ENCODE peak calls at places on chromosomes 5 and 9, in five cellular contexts. One of them, this sample, is unnamed.

GRCh38 chr5:92147792-92148191 is 764.7 kb upstream of the ARRDC3 start:
- DNase-seq in NCI-H2171: no peak
- DNase-seq in WERI-Rb-1: no peak
- DNase-seq in smooth muscle cell of the brain vasculature: no peak
- DNase-seq in T-helper 17 cell: no peak
- DNase-seq in this sample: no peak

GRCh38 chr5:97095318-97095732 is 47.1 kb downstream of the LIX1 start:
- DNase-seq in NCI-H2171: no peak
- DNase-seq in WERI-Rb-1: no peak
- DNase-seq in smooth muscle cell of the brain vasculature: no peak
- DNase-seq in T-helper 17 cell: no peak
- DNase-seq in this sample: no peak

GRCh38 chr9:35044071-35044470 is 28.4 kb downstream of the VCP start:
- DNase-seq in NCI-H2171: no peak
- DNase-seq in WERI-Rb-1: no peak
- DNase-seq in smooth muscle cell of the brain vasculature: no peak
- DNase-seq in T-helper 17 cell: no peak
- DNase-seq in this sample: no peak

GRCh38 chr9:82184524-82184923 is 196.0 kb downstream of the SPATA31D1 start:
- DNase-seq in NCI-H2171: no peak
- DNase-seq in WERI-Rb-1: no peak
- DNase-seq in smooth muscle cell of the brain vasculature: no peak
- DNase-seq in T-helper 17 cell: no peak
- DNase-seq in this sample: no peak

GRCh38 chr5:76942581-76942980 is 10.3 kb upstream of the CRHBP start:
- DNase-seq in NCI-H2171: peak
- DNase-seq in WERI-Rb-1: no peak
- DNase-seq in smooth muscle cell of the brain vasculature: no peak
- DNase-seq in T-helper 17 cell: no peak
- DNase-seq in this sample: no peak

GRCh38 chr5:2184024-2184362 is 301.3 kb upstream of the IRX4 start:
- DNase-seq in NCI-H2171: no peak
- DNase-seq in WERI-Rb-1: no peak
- DNase-seq in smooth muscle cell of the brain vasculature: no peak
- DNase-seq in T-helper 17 cell: no peak
- DNase-seq in this sample: no peak

GRCh38 chr5:116614603-116614920 is 39.9 kb upstream of the SEMA6A start:
- DNase-seq in NCI-H2171: no peak
- DNase-seq in WERI-Rb-1: no peak
- DNase-seq in smooth muscle cell of the brain vasculature: no peak
- DNase-seq in T-helper 17 cell: no peak
- DNase-seq in this sample: no peak

GRCh38 chr9:133273819-133274218 is 1.2 kb downstream of the ABO start:
- DNase-seq in NCI-H2171: no peak
- DNase-seq in WERI-Rb-1: no peak
- DNase-seq in smooth muscle cell of the brain vasculature: no peak
- DNase-seq in T-helper 17 cell: no peak
- DNase-seq in this sample: no peak

GRCh38 chr9:99399476-99399875 is 177.4 kb downstream of the SEC61B start:
- DNase-seq in NCI-H2171: no peak
- DNase-seq in WERI-Rb-1: no peak
- DNase-seq in smooth muscle cell of the brain vasculature: no peak
- DNase-seq in T-helper 17 cell: no peak
- DNase-seq in this sample: no peak

GRCh38 chr9:111621895-111622480 is 9.1 kb upstream of the DNAJC25 start:
- DNase-seq in NCI-H2171: no peak
- DNase-seq in WERI-Rb-1: peak
- DNase-seq in smooth muscle cell of the brain vasculature: no peak
- DNase-seq in T-helper 17 cell: no peak
- DNase-seq in this sample: no peak

GRCh38 chr9:33024126-33024965 is 727 bp upstream of the DNAJA1 start:
- DNase-seq in NCI-H2171: no peak
- DNase-seq in WERI-Rb-1: no peak
- DNase-seq in smooth muscle cell of the brain vasculature: peak
- DNase-seq in T-helper 17 cell: no peak
- DNase-seq in this sample: no peak

GRCh38 chr9:37999501-38000189 is 69.4 kb downstream of the SHB start:
- DNase-seq in NCI-H2171: no peak
- DNase-seq in WERI-Rb-1: no peak
- DNase-seq in smooth muscle cell of the brain vasculature: no peak
- DNase-seq in T-helper 17 cell: no peak
- DNase-seq in this sample: no peak

GRCh38 chr5:14706615-14707021 is 42.1 kb downstream of the OTULIN start:
- DNase-seq in NCI-H2171: no peak
- DNase-seq in WERI-Rb-1: no peak
- DNase-seq in smooth muscle cell of the brain vasculature: no peak
- DNase-seq in T-helper 17 cell: no peak
- DNase-seq in this sample: peak

GRCh38 chr5:43422143-43422542 is 10.0 kb upstream of the CCL28 start:
- DNase-seq in NCI-H2171: no peak
- DNase-seq in WERI-Rb-1: no peak
- DNase-seq in smooth muscle cell of the brain vasculature: no peak
- DNase-seq in T-helper 17 cell: no peak
- DNase-seq in this sample: peak

GRCh38 chr9:87381746-87382145 is 115.9 kb upstream of the DAPK1 start:
- DNase-seq in NCI-H2171: no peak
- DNase-seq in WERI-Rb-1: no peak
- DNase-seq in smooth muscle cell of the brain vasculature: no peak
- DNase-seq in T-helper 17 cell: no peak
- DNase-seq in this sample: no peak

GRCh38 chr9:107147134-107147533 is 135.9 kb upstream of the RAD23B start:
- DNase-seq in NCI-H2171: no peak
- DNase-seq in WERI-Rb-1: no peak
- DNase-seq in smooth muscle cell of the brain vasculature: no peak
- DNase-seq in T-helper 17 cell: no peak
- DNase-seq in this sample: no peak

GRCh38 chr5:98796197-98796972 is 22.9 kb downstream of the RGMB start:
- DNase-seq in NCI-H2171: no peak
- DNase-seq in WERI-Rb-1: peak
- DNase-seq in smooth muscle cell of the brain vasculature: no peak
- DNase-seq in T-helper 17 cell: no peak
- DNase-seq in this sample: no peak

GRCh38 chr5:24642022-24642421 is 2.8 kb downstream of the CDH10 start:
- DNase-seq in NCI-H2171: no peak
- DNase-seq in WERI-Rb-1: peak
- DNase-seq in smooth muscle cell of the brain vasculature: no peak
- DNase-seq in T-helper 17 cell: no peak
- DNase-seq in this sample: no peak

GRCh38 chr5:14884062-14884612 is 12.6 kb upstream of the ANKH start:
- DNase-seq in NCI-H2171: no peak
- DNase-seq in WERI-Rb-1: no peak
- DNase-seq in smooth muscle cell of the brain vasculature: no peak
- DNase-seq in T-helper 17 cell: no peak
- DNase-seq in this sample: no peak

GRCh38 chr9:69317081-69317480 is 7.9 kb upstream of the ENTREP1 start:
- DNase-seq in NCI-H2171: no peak
- DNase-seq in WERI-Rb-1: no peak
- DNase-seq in smooth muscle cell of the brain vasculature: no peak
- DNase-seq in T-helper 17 cell: no peak
- DNase-seq in this sample: no peak

GRCh38 chr5:92267830-92268229 is 884.7 kb upstream of the ARRDC3 start:
- DNase-seq in NCI-H2171: no peak
- DNase-seq in WERI-Rb-1: no peak
- DNase-seq in smooth muscle cell of the brain vasculature: no peak
- DNase-seq in T-helper 17 cell: no peak
- DNase-seq in this sample: no peak

GRCh38 chr9:114733814-114734213 is 51.8 kb upstream of the TEX48 start:
- DNase-seq in NCI-H2171: no peak
- DNase-seq in WERI-Rb-1: no peak
- DNase-seq in smooth muscle cell of the brain vasculature: no peak
- DNase-seq in T-helper 17 cell: no peak
- DNase-seq in this sample: no peak

GRCh38 chr5:124628251-124628650 is 118.2 kb downstream of the ZNF608 start:
- DNase-seq in NCI-H2171: no peak
- DNase-seq in WERI-Rb-1: no peak
- DNase-seq in smooth muscle cell of the brain vasculature: no peak
- DNase-seq in T-helper 17 cell: no peak
- DNase-seq in this sample: no peak

GRCh38 chr5:79025054-79025465 is 40.0 kb upstream of the ARSB start:
- DNase-seq in NCI-H2171: peak
- DNase-seq in WERI-Rb-1: peak
- DNase-seq in smooth muscle cell of the brain vasculature: peak
- DNase-seq in T-helper 17 cell: peak
- DNase-seq in this sample: peak

GRCh38 chr9:82488702-82489578 is 500.4 kb downstream of the SPATA31D1 start:
- DNase-seq in NCI-H2171: no peak
- DNase-seq in WERI-Rb-1: no peak
- DNase-seq in smooth muscle cell of the brain vasculature: peak
- DNase-seq in T-helper 17 cell: no peak
- DNase-seq in this sample: no peak

GRCh38 chr9:70477907-70478480 is 63.5 kb upstream of the KLF9 start:
- DNase-seq in NCI-H2171: no peak
- DNase-seq in WERI-Rb-1: no peak
- DNase-seq in smooth muscle cell of the brain vasculature: no peak
- DNase-seq in T-helper 17 cell: no peak
- DNase-seq in this sample: no peak

GRCh38 chr5:177575488-177575887 is 16.5 kb upstream of the TMED9 start:
- DNase-seq in NCI-H2171: no peak
- DNase-seq in WERI-Rb-1: no peak
- DNase-seq in smooth muscle cell of the brain vasculature: no peak
- DNase-seq in T-helper 17 cell: no peak
- DNase-seq in this sample: no peak

GRCh38 chr5:14668247-14668646 is 3.7 kb downstream of the OTULIN start:
- DNase-seq in NCI-H2171: no peak
- DNase-seq in WERI-Rb-1: no peak
- DNase-seq in smooth muscle cell of the brain vasculature: no peak
- DNase-seq in T-helper 17 cell: no peak
- DNase-seq in this sample: no peak

GRCh38 chr5:80082731-80083114 is 47.6 kb downstream of the THBS4 start:
- DNase-seq in NCI-H2171: peak
- DNase-seq in WERI-Rb-1: peak
- DNase-seq in smooth muscle cell of the brain vasculature: no peak
- DNase-seq in T-helper 17 cell: peak
- DNase-seq in this sample: peak

GRCh38 chr9:120650352-120650751 is 63.9 kb downstream of the MEGF9 start:
- DNase-seq in NCI-H2171: no peak
- DNase-seq in WERI-Rb-1: no peak
- DNase-seq in smooth muscle cell of the brain vasculature: no peak
- DNase-seq in T-helper 17 cell: no peak
- DNase-seq in this sample: no peak

GRCh38 chr5:59607126-59607807 is 286.3 kb downstream of the PDE4D start:
- DNase-seq in NCI-H2171: no peak
- DNase-seq in WERI-Rb-1: no peak
- DNase-seq in smooth muscle cell of the brain vasculature: no peak
- DNase-seq in T-helper 17 cell: no peak
- DNase-seq in this sample: no peak

GRCh38 chr9:27125030-27125429 is 16.0 kb downstream of the TEK start:
- DNase-seq in NCI-H2171: no peak
- DNase-seq in WERI-Rb-1: no peak
- DNase-seq in smooth muscle cell of the brain vasculature: no peak
- DNase-seq in T-helper 17 cell: no peak
- DNase-seq in this sample: peak

GRCh38 chr9:134585746-134586706 is 55.6 kb upstream of the COL5A1 start:
- DNase-seq in NCI-H2171: peak
- DNase-seq in WERI-Rb-1: peak
- DNase-seq in smooth muscle cell of the brain vasculature: no peak
- DNase-seq in T-helper 17 cell: no peak
- DNase-seq in this sample: no peak

GRCh38 chr5:107699425-107699824 is 28.7 kb upstream of the EFNA5 start:
- DNase-seq in NCI-H2171: no peak
- DNase-seq in WERI-Rb-1: no peak
- DNase-seq in smooth muscle cell of the brain vasculature: no peak
- DNase-seq in T-helper 17 cell: no peak
- DNase-seq in this sample: no peak

GRCh38 chr9:100601216-100601615 is 23.3 kb downstream of the CAVIN4 start:
- DNase-seq in NCI-H2171: peak
- DNase-seq in WERI-Rb-1: peak
- DNase-seq in smooth muscle cell of the brain vasculature: no peak
- DNase-seq in T-helper 17 cell: no peak
- DNase-seq in this sample: no peak

GRCh38 chr5:311963-312362 is 9.6 kb upstream of the AHRR start:
- DNase-seq in NCI-H2171: no peak
- DNase-seq in WERI-Rb-1: no peak
- DNase-seq in smooth muscle cell of the brain vasculature: no peak
- DNase-seq in T-helper 17 cell: no peak
- DNase-seq in this sample: no peak

GRCh38 chr9:89878003-89878411 is 273.2 kb downstream of the GADD45G start:
- DNase-seq in NCI-H2171: no peak
- DNase-seq in WERI-Rb-1: no peak
- DNase-seq in smooth muscle cell of the brain vasculature: no peak
- DNase-seq in T-helper 17 cell: no peak
- DNase-seq in this sample: no peak

GRCh38 chr5:147055850-147056523 is 177.4 kb upstream of the PPP2R2B start:
- DNase-seq in NCI-H2171: no peak
- DNase-seq in WERI-Rb-1: peak
- DNase-seq in smooth muscle cell of the brain vasculature: no peak
- DNase-seq in T-helper 17 cell: no peak
- DNase-seq in this sample: no peak

GRCh38 chr5:122846051-122846567 is 696 bp downstream of the SNX24 start:
- DNase-seq in NCI-H2171: no peak
- DNase-seq in WERI-Rb-1: no peak
- DNase-seq in smooth muscle cell of the brain vasculature: no peak
- DNase-seq in T-helper 17 cell: no peak
- DNase-seq in this sample: no peak